ENCODE peak calls at places on chromosomes 5 and 9, in seven cellular contexts. F, X, Y, V, A, Q and L are unnamed samples.

GRCh38 chr5:59540366-59540765 is 353.2 kb downstream of the PDE4D start:
- DNase-seq in Q (no peak), F (no peak), X (no peak), V (no peak), Y (no peak), A (no peak), L (no peak)

GRCh38 chr9:3282365-3282764 is 243.4 kb downstream of the RFX3 start:
- DNase-seq in Y (no peak), Q (no peak), X (no peak), F (no peak), A (no peak), V (no peak), L (no peak)

GRCh38 chr5:52728201-52728600 is 59.5 kb upstream of the ITGA1 start:
- DNase-seq in X (no peak), Q (no peak), Y (no peak), A (peak; percentile 45), V (no peak), F (no peak), L (no peak)

GRCh38 chr5:149962601-149963300 is 2.2 kb downstream of the SLC26A2 start:
- DNase-seq in V (no peak), A (no peak), F (no peak), Q (no peak), Y (no peak), X (no peak), L (no peak)

GRCh38 chr5:135221187-135221473 is 177.9 kb downstream of the MACROH2A1 start:
- DNase-seq in X (no peak), A (no peak), Q (no peak), V (no peak), F (no peak), Y (peak; percentile 11), L (no peak)

GRCh38 chr5:56838409-56839039 is 23.2 kb downstream of the MAP3K1 start:
- DNase-seq in Y (no peak), Q (no peak), X (no peak), A (peak; percentile 73), F (peak; percentile 74), V (peak; percentile 74), L (peak; percentile 79)

GRCh38 chr9:130122465-130122864 is 49.7 kb upstream of the NCS1 start:
- DNase-seq in V (no peak), A (no peak), Y (no peak), F (no peak), X (no peak), Q (no peak), L (no peak)

GRCh38 chr9:114889802-114890224 is 40.6 kb downstream of the TNFSF8 start:
- DNase-seq in X (no peak), F (no peak), A (no peak), Y (no peak), Q (no peak), V (no peak), L (peak; percentile 34)

GRCh38 chr5:7873216-7873615 is 4.3 kb downstream of the MTRR start:
- DNase-seq in X (no peak), Q (no peak), V (no peak), Y (no peak), A (no peak), F (no peak), L (no peak)

GRCh38 chr5:62460578-62460983 is 48.0 kb downstream of the IPO11 start:
- DNase-seq in A (peak; percentile 81), Y (no peak), F (peak; percentile 24), V (peak; percentile 68), X (no peak), Q (no peak), L (peak; percentile 76)

GRCh38 chr9:110555971-110556370 is 23.6 kb downstream of the SVEP1 start:
- DNase-seq in V (peak; percentile 88), F (no peak), A (peak; percentile 98), Q (no peak), X (no peak), Y (peak; percentile 76), L (peak; percentile 99)

GRCh38 chr9:71736236-71736635 is 32.1 kb downstream of the CEMIP2 start:
- DNase-seq in F (no peak), X (no peak), Y (no peak), V (no peak), Q (no peak), A (no peak), L (no peak)

GRCh38 chr5:52788505-52788821 is 747 bp downstream of the ITGA1 start:
- DNase-seq in A (no peak), F (peak; percentile 7), Q (no peak), X (no peak), V (no peak), Y (no peak), L (no peak)

GRCh38 chr5:107217721-107218130 is 453.0 kb downstream of the EFNA5 start:
- DNase-seq in F (no peak), V (no peak), A (no peak), Y (peak; percentile 92), Q (no peak), X (no peak), L (no peak)

GRCh38 chr9:23538604-23539003 is 287.4 kb downstream of the ELAVL2 start:
- DNase-seq in F (no peak), Y (no peak), Q (no peak), A (no peak), X (no peak), V (no peak), L (no peak)

GRCh38 chr5:111934511-111934910 is 177.5 kb upstream of the NREP start:
- DNase-seq in V (no peak), F (no peak), A (peak; percentile 79), Y (no peak), X (no peak), Q (no peak), L (no peak)

GRCh38 chr9:119509291-119509905 is 140.2 kb upstream of the BRINP1 start:
- DNase-seq in V (no peak), Y (no peak), X (no peak), A (no peak), Q (no peak), F (no peak), L (no peak)

GRCh38 chr5:52920929-52921328 is 68.2 kb upstream of the ITGA2 start:
- DNase-seq in F (no peak), Y (no peak), Q (no peak), V (peak; percentile 54), A (peak; percentile 42), X (no peak), L (peak; percentile 26)

GRCh38 chr9:101376117-101376866 is 8.5 kb downstream of the BAAT start:
- DNase-seq in V (peak; percentile 63), F (no peak), Q (no peak), Y (no peak), X (no peak), A (peak; percentile 83), L (peak; percentile 75)

GRCh38 chr5:144822544-144822943 is 651.9 kb downstream of the KCTD16 start:
- DNase-seq in A (no peak), Q (no peak), Y (no peak), X (no peak), V (no peak), F (no peak), L (no peak)

GRCh38 chr5:64165500-64166200 is at the start of gene RNF180:
- DNase-seq in X (no peak), F (no peak), V (no peak), A (peak; percentile 54), Q (no peak), Y (peak; percentile 80), L (no peak)

GRCh38 chr5:157290156-157290980 is 24.4 kb downstream of the CYFIP2 start:
- DNase-seq in F (peak; percentile 59), X (no peak), V (peak; percentile 63), A (peak; percentile 36), Y (no peak), Q (no peak), L (peak; percentile 25)

GRCh38 chr9:34568133-34568532 is 21.4 kb downstream of the CNTFR start:
- DNase-seq in V (no peak), Q (no peak), F (no peak), X (no peak), Y (no peak), A (no peak), L (no peak)

GRCh38 chr5:27810458-27810857 is 772.1 kb upstream of the CDH9 start:
- DNase-seq in A (peak; percentile 67), X (no peak), V (no peak), Q (no peak), Y (no peak), F (no peak), L (peak; percentile 35)

GRCh38 chr5:42807722-42808447 is 3.8 kb downstream of the SELENOP start:
- DNase-seq in Q (no peak), Y (no peak), F (no peak), A (no peak), V (peak; percentile 4), X (no peak), L (peak; percentile 4)

GRCh38 chr9:27157086-27157485 is 48.1 kb downstream of the TEK start:
- DNase-seq in X (no peak), Q (no peak), A (no peak), F (no peak), Y (no peak), V (no peak), L (no peak)

GRCh38 chr5:132055808-132056609 is 4.4 kb upstream of the IL3 start:
- DNase-seq in F (no peak), Q (peak; percentile 57), A (no peak), X (peak; percentile 46), Y (peak; percentile 53), V (no peak), L (no peak)

GRCh38 chr5:94761786-94762185 is 143.3 kb downstream of the SLF1 start:
- DNase-seq in F (no peak), V (no peak), Q (no peak), X (no peak), A (no peak), Y (no peak), L (no peak)